ENCODE peak calls at places on chromosome 6, in four cellular contexts. N is aorta, C is H9, T is prostate gland. A is an unnamed sample. For H3K4me1, the result is how much of the 10 kb centered on the place peaks cover.

GRCh38 chr6:146550911-146551310 is 7.3 kb downstream of the RAB32 start:
- DNase-seq in N (no peak), C (no peak), T (no peak), A (no peak)

GRCh38 chr6:43495409-43495941 is 14.7 kb downstream of the LRRC73 start:
- DNase-seq in N (no peak), C (no peak), T (no peak), A (no peak)

GRCh38 chr6:131917318-131917717 is 33.9 kb downstream of the CCN2 start:
- DNase-seq in N (no peak), C (no peak), T (no peak), A (no peak)

GRCh38 chr6:90835584-90836212 is 248.8 kb upstream of the MAP3K7 start:
- DNase-seq in N (no peak), C (no peak), T (no peak), A (no peak)

GRCh38 chr6:6230286-6230685 is 90.2 kb downstream of the F13A1 start:
- DNase-seq in N (no peak), C (no peak), T (no peak), A (no peak)

GRCh38 chr6:143159001-143159400 is 98.3 kb downstream of the AIG1 start:
- DNase-seq in N (no peak), C (no peak), T (no peak), A (no peak)

GRCh38 chr6:52876056-52876787 is 33.3 kb downstream of the GSTA3 start:
- DNase-seq in N (no peak), C (no peak), T (no peak), A (no peak)

GRCh38 chr6:140225587-140226438 is 851.4 kb upstream of the CITED2 start:
- DNase-seq in N (no peak), C (no peak), T (no peak), A (no peak)

GRCh38 chr6:142030115-142030619 is 102.6 kb upstream of the GJE1 start:
- DNase-seq in N (no peak), C (peak), T (no peak), A (no peak)

GRCh38 chr6:13677878-13678254 is 33.8 kb downstream of the RANBP9 start:
- DNase-seq in N (no peak), C (no peak), T (no peak), A (no peak)

GRCh38 chr6:27553123-27553904 is 80.4 kb upstream of the ZNF184 start:
- DNase-seq in N (no peak), C (peak), T (no peak), A (no peak)

GRCh38 chr6:148520109-148520841 is 177.6 kb downstream of the SASH1 start:
- DNase-seq in N (no peak), C (no peak), T (no peak), A (no peak)

GRCh38 chr6:158787395-158787794 is 31.8 kb downstream of the EZR start:
- DNase-seq in N (no peak), C (no peak), T (no peak), A (no peak)

GRCh38 chr6:41294463-41294862 is 8.0 kb upstream of the TREM1 start:
- DNase-seq in N (no peak), C (no peak), T (no peak), A (no peak)

GRCh38 chr6:52498538-52499017 is 78.3 kb downstream of the TRAM2 start:
- DNase-seq in N (no peak), C (no peak), T (no peak), A (no peak)

GRCh38 chr6:106512048-106512957 is 117.0 kb downstream of the RTN4IP1 start:
- DNase-seq in N (peak), C (peak), T (peak), A (peak)

GRCh38 chr6:39330057-39330456 is 7.6 kb upstream of the KCNK16 start:
- DNase-seq in N (no peak), C (no peak), T (no peak), A (no peak)

GRCh38 chr6:39058471-39059147 is 10.0 kb downstream of the GLP1R start:
- DNase-seq in N (no peak), C (no peak), T (no peak), A (no peak)

GRCh38 chr6:44386929-44387345 is 569 bp upstream of the CDC5L start:
- DNase-seq in N (no peak), C (no peak), T (no peak), A (no peak)

GRCh38 chr6:30618270-30618787 is 689 bp downstream of the MRPS18B start:
- DNase-seq in N (peak), C (no peak), T (no peak), A (no peak)

GRCh38 chr6:134521116-134521501 is 203.2 kb upstream of the SGK1 start:
- DNase-seq in N (no peak), C (no peak), T (no peak), A (no peak)
- H3K27ac ChIP-seq in N (no peak), C (no peak), T (no peak), A (no peak)

DNA sequence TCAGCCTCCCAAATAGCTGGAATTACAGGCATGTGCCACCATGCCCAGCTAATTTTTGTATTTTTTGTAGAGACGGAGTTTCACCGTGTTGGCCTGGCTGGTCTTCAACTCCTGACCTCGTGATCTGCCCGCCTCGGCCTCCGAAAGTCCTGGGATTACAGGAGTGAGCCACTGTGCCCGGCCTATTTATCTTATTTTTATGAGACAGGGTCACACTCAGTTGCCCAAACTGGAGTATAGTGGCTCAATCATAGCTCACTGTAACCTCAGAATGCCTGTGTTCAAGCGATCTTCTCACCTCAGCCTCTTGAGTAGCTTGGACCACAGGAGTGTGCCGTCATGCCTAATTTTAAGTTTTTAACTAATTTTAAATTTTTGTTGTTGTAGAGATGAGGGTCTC is 114.4 kb downstream of the JARID2 start:
- DNase-seq in N (no peak), C (no peak), T (no peak), A (no peak)
- H3K4me1 ChIP-seq in N (under half), C (under half), T (under half), A (under half)

GRCh38 chr6:169424149-169424804 is 170.6 kb upstream of the THBS2 start:
- DNase-seq in N (peak), C (no peak), T (no peak), A (no peak)

GRCh38 chr6:169426611-169427010 is 173.0 kb upstream of the THBS2 start:
- DNase-seq in N (no peak), C (no peak), T (no peak), A (no peak)

GRCh38 chr6:169425628-169426370 is 172.2 kb upstream of the THBS2 start:
- DNase-seq in N (no peak), C (no peak), T (no peak), A (no peak)

GRCh38 chr6:169421890-169422289 is 168.2 kb upstream of the THBS2 start:
- DNase-seq in N (no peak), C (no peak), T (no peak), A (no peak)

GRCh38 chr6:169424821-169425240 is 171.2 kb upstream of the THBS2 start:
- DNase-seq in N (no peak), C (no peak), T (no peak), A (peak)
- H3K27ac ChIP-seq in N (peak), C (no peak), T (no peak), A (no peak)

GRCh38 chr6:170127151-170127550 is 163.7 kb downstream of the DLL1 start:
- DNase-seq in N (peak), C (no peak), T (no peak), A (no peak)
- H3K4me1 ChIP-seq in N (under half), C (under half), T (under half), A (under half)

DNA sequence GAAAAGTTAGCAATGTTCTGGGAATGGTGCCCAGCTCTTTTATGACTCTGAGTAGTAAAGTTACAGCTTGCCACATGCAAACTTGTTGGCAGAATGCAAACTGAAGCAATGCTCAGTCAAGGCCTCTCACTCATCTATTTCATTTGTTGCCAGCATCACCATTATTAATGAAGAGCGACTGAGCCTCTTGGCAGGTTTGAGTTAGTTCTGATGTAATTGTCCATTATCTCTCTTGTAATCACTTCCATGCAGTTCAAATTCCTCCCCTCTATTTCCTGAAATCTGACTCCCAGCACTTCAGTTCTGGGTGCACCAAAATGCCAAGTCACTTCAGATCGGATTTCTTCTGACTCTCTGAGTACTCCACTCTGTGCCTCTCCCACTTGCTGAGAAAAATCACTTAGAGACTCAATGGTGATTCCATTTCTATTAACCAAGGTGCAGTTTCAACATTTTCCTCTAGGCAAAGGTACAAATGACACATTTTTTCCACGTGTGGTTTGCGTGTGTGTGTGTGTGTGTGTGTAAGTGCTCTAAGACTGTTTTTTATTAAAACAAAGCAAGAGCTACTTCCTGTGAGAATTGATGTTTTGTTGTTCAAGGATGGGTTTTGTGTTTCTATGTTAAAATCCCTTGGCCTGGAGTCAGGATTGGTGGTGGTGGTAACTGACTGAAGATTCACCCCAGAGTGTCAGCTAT is 154.2 kb upstream of the STMND1 start:
- DNase-seq in N (no peak), C (no peak), T (peak), A (no peak)
- H3K27ac ChIP-seq in N (no peak), C (no peak), T (no peak), A (no peak)

DNA sequence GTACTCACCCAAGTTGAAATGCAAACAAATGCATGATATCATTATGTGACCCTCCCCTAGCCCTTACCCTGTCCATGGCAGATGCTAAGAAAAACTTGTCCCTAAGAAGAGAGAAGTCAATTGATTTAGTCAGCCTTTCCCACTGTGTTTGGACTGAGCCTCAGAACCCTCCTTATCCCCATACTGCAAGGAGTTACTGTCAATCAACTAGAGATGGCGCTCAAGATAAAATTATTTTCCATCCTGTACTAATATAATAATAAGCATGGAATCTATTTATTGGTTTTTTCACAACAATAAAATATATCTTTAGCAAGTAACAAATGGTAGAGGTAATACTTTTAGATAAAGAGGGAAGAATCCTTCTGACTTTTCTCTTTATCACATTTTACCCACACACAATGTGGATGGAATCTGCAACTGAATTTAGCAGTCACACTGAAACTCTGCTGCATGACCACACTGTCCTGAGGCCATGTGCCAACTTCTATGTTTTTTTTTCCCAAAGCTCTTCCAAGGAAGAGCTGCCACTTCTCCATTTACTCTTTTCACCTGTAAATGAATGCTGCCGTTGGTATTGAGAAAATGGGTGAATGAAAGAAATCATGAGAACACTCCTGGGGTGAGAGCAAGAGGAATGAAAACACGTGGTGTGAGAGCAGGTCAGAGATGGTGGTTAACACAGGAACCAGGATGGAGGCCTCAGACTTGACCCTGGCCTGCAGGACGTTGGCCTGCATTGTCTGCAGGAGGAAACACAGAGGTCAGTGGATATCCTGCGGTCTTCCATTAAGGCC is 10.5 kb downstream of the NT5E start:
- DNase-seq in N (no peak), C (no peak), T (no peak), A (no peak)
- H3K4me1 ChIP-seq in N (under half), C (under half), T (under half), A (under half)

GRCh38 chr6:134614606-134615485 is 296.9 kb upstream of the SGK1 start:
- DNase-seq in N (no peak), C (no peak), T (no peak), A (no peak)

GRCh38 chr6:134622382-134623173 is 304.7 kb upstream of the SGK1 start:
- DNase-seq in N (no peak), C (no peak), T (no peak), A (no peak)

GRCh38 chr6:134619789-134620188 is 301.9 kb upstream of the SGK1 start:
- DNase-seq in N (no peak), C (no peak), T (no peak), A (no peak)

GRCh38 chr6:134621858-134622257 is 303.9 kb upstream of the SGK1 start:
- DNase-seq in N (no peak), C (no peak), T (peak), A (no peak)

GRCh38 chr6:134619077-134619476 is 301.2 kb upstream of the SGK1 start:
- DNase-seq in N (no peak), C (no peak), T (no peak), A (no peak)
- H3K27ac ChIP-seq in N (no peak), C (no peak), T (no peak), A (no peak)

GRCh38 chr6:82740066-82740465 is 325.6 kb downstream of the UBE3D start:
- DNase-seq in N (no peak), C (no peak), T (no peak), A (no peak)

GRCh38 chr6:82738773-82739172 is 326.9 kb downstream of the UBE3D start:
- DNase-seq in N (no peak), C (no peak), T (no peak), A (no peak)

GRCh38 chr6:82741996-82742385 is 323.6 kb downstream of the UBE3D start:
- DNase-seq in N (no peak), C (no peak), T (no peak), A (no peak)

GRCh38 chr6:82739266-82739665 is 326.4 kb downstream of the UBE3D start:
- DNase-seq in N (no peak), C (no peak), T (no peak), A (no peak)

GRCh38 chr6:82741325-82741995 is 324.2 kb downstream of the UBE3D start:
- DNase-seq in N (no peak), C (no peak), T (no peak), A (no peak)
- H3K4me1 ChIP-seq in N (under half), C (under half), T (under half), A (under half)